ENCODE peak calls at places on chromosomes 6 and 20, in seven cellular contexts. Z, W, K, A, Y, L and O are unnamed samples.

GRCh38 chr20:11902264-11902663 is 15.4 kb upstream of the BTBD3 start:
- DNase-seq in Z (no peak), W (peak; percentile 53), K (no peak), A (no peak), Y (no peak), L (no peak), O (no peak)

GRCh38 chr6:149480502-149481280 is 4.1 kb downstream of the ZC3H12D start:
- DNase-seq in Z (no peak), W (no peak), K (no peak), A (peak; percentile 29), Y (no peak), L (no peak), O (peak; percentile 33)

GRCh38 chr20:51800132-51800721 is 2.1 kb downstream of the SALL4 start:
- DNase-seq in Z (peak; percentile 38), W (peak; percentile 38), K (peak; percentile 62), A (peak; percentile 11), Y (no peak), L (peak; percentile 44), O (peak; percentile 8)

GRCh38 chr6:120302041-120302440 is 952.5 kb upstream of the MAN1A1 start:
- DNase-seq in Z (no peak), W (no peak), K (no peak), A (no peak), Y (no peak), L (no peak), O (no peak)

GRCh38 chr6:125075741-125076481 is 77.7 kb upstream of the TPD52L1 start:
- DNase-seq in Z (no peak), W (no peak), K (no peak), A (no peak), Y (no peak), L (no peak), O (no peak)

GRCh38 chr6:136477548-136477947 is 72.7 kb downstream of the MAP7 start:
- DNase-seq in Z (no peak), W (no peak), K (no peak), A (no peak), Y (no peak), L (no peak), O (no peak)

GRCh38 chr6:166364480-166364879 is 18.3 kb downstream of the MPC1 start:
- DNase-seq in Z (no peak), W (no peak), K (no peak), A (no peak), Y (peak; percentile 71), L (no peak), O (no peak)

GRCh38 chr20:663315-664090 is 10.5 kb upstream of the SRXN1 start:
- DNase-seq in Z (no peak), W (peak; percentile 47), K (no peak), A (no peak), Y (no peak), L (no peak), O (no peak)

GRCh38 chr6:126919947-126920346 is 198.5 kb upstream of the RSPO3 start:
- DNase-seq in Z (no peak), W (peak; percentile 98), K (no peak), A (no peak), Y (no peak), L (no peak), O (no peak)

GRCh38 chr20:13105071-13105470 is 96.3 kb downstream of the SPTLC3 start:
- DNase-seq in Z (no peak), W (no peak), K (no peak), A (no peak), Y (no peak), L (no peak), O (no peak)

GRCh38 chr6:24720131-24720603 is 1.2 kb upstream of the C6orf62 start:
- DNase-seq in Z (peak; percentile 64), W (peak; percentile 81), K (peak; percentile 64), A (peak; percentile 53), Y (peak; percentile 78), L (peak; percentile 75), O (peak; percentile 82)

GRCh38 chr20:49610701-49611538 is 43.0 kb upstream of the PTGIS start:
- DNase-seq in Z (peak; percentile 75), W (peak; percentile 81), K (peak; percentile 92), A (peak; percentile 52), Y (peak; percentile 83), L (peak; percentile 81), O (peak; percentile 59)

GRCh38 chr6:38024908-38025307 is 205.4 kb downstream of the ZFAND3 start:
- DNase-seq in Z (no peak), W (no peak), K (no peak), A (no peak), Y (no peak), L (no peak), O (no peak)

GRCh38 chr6:167305796-167306195 is 14.7 kb downstream of the UNC93A start:
- DNase-seq in Z (no peak), W (no peak), K (no peak), A (no peak), Y (no peak), L (no peak), O (no peak)

GRCh38 chr20:62014889-62015375 is 50.7 kb downstream of the TAF4 start:
- DNase-seq in Z (no peak), W (no peak), K (no peak), A (no peak), Y (no peak), L (no peak), O (no peak)

GRCh38 chr6:89977808-89978748 is 83.8 kb downstream of the GJA10 start:
- DNase-seq in Z (no peak), W (peak; percentile 48), K (no peak), A (no peak), Y (no peak), L (peak; percentile 63), O (no peak)

GRCh38 chr6:40937491-40937890 is 101.5 kb downstream of the UNC5CL start:
- DNase-seq in Z (no peak), W (peak; percentile 26), K (no peak), A (no peak), Y (no peak), L (no peak), O (no peak)

GRCh38 chr6:31901415-31901952 is 402 bp downstream of the ZBTB12 start:
- DNase-seq in Z (peak; percentile 69), W (peak; percentile 82), K (peak; percentile 41), A (peak; percentile 41), Y (peak; percentile 84), L (peak; percentile 75), O (peak; percentile 55)

GRCh38 chr20:21074605-21075336 is 31.4 kb downstream of the LINC00237 start:
- DNase-seq in Z (no peak), W (peak; percentile 16), K (no peak), A (no peak), Y (no peak), L (no peak), O (no peak)

DNA sequence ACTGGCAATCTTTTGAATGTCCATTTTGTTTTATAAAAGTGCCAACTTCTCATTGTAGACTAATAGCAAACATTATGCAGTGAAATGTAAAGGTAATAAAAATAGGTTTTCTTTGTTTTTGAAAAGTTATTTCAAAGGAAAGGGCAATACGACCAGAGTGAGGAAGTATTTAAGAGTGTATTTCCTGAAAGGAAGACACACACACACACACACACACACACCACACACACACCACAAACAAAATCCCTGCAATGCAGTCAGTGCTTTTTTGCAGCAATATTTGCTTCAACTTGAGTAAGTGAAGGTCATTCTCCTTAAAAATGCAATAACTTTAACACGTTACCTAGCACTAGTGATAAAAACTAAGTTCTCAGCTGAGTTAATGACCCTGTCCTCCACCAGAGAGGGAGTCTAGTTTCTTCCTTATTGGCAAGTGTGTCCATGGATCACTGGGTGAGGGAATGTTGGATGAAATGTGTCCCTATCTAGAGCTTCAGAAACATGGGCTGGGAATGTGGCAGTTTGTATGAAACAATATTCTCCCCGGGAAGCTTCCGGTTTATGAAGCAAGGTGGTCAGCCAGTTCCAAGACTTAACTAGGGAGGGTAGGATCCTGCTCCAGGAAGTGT is 4.8 kb downstream of the PPP1R3G start:
- DNase-seq in Z (no peak), W (no peak), K (no peak), A (no peak), Y (no peak), L (no peak), O (no peak)
- H3K27ac ChIP-seq in Z (peak overlapping the region; percentile 32), W (no peak overlapping the region), K (no peak overlapping the region), A (no peak overlapping the region), Y (no peak overlapping the region), L (no peak overlapping the region), O (no peak overlapping the region)

GRCh38 chr6:44076016-44076365 is 51.3 kb downstream of the MRPL14 start:
- DNase-seq in Z (no peak), W (no peak), K (no peak), A (no peak), Y (no peak), L (no peak), O (no peak)

GRCh38 chr6:44075137-44076015 is 51.9 kb downstream of the MRPL14 start:
- DNase-seq in Z (no peak), W (no peak), K (no peak), A (no peak), Y (no peak), L (no peak), O (no peak)

GRCh38 chr6:44072959-44073611 is 54.2 kb downstream of the MRPL14 start:
- DNase-seq in Z (peak; percentile 90), W (peak; percentile 92), K (peak; percentile 68), A (peak; percentile 46), Y (peak; percentile 90), L (peak; percentile 93), O (peak; percentile 72)

GRCh38 chr6:44073612-44074382 is 53.5 kb downstream of the MRPL14 start:
- DNase-seq in Z (peak; percentile 42), W (peak; percentile 65), K (no peak), A (no peak), Y (no peak), L (no peak), O (no peak)

GRCh38 chr6:44074383-44075136 is 52.7 kb downstream of the MRPL14 start:
- DNase-seq in Z (peak; percentile 84), W (peak; percentile 91), K (peak; percentile 75), A (peak; percentile 27), Y (peak; percentile 86), L (peak; percentile 86), O (peak; percentile 56)
- H3K4me1 ChIP-seq in Z (peaks cover 60% of the 10 kb centered on the region), W (peaks cover 37% of the 10 kb centered on the region), K (peaks cover 35% of the 10 kb centered on the region), A (peaks cover 19% of the 10 kb centered on the region), Y (no peaks in the 10 kb centered on the region), L (peaks cover 39% of the 10 kb centered on the region), O (peaks cover 17% of the 10 kb centered on the region)

DNA sequence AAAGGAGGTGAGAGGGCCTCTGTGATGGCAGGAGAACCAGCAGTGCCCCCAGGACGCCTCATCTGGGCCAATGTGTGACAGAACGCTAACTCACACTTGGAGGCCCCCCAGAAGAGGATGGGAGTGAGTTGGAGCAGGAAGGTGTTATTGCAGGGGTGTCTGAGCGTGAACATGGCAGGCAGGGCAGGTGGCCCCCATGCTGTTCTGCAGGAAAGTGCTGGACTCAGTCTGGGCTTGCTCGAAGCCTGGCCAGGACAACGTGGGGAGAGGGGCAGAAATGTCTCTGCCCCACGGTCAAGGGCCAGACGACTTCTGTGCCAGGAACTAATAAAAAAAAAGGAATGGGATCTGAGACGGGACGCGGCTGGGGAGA is 931 bp upstream of the EBF4 start:
- DNase-seq in Z (no peak), W (no peak), K (no peak), A (no peak), Y (no peak), L (no peak), O (no peak)
- H3K27me3 ChIP-seq in Z (peaks cover 51% of the 10 kb centered on the region), W (peaks cover 36% of the 10 kb centered on the region), K (no peaks in the 10 kb centered on the region), A (peaks cover 5% of the 10 kb centered on the region), Y (no peaks in the 10 kb centered on the region), L (peaks cover 6% of the 10 kb centered on the region), O (peaks cover 18% of the 10 kb centered on the region)

GRCh38 chr20:41524980-41525613 is 93.1 kb downstream of the CHD6 start:
- DNase-seq in Z (peak; percentile 83), W (peak; percentile 75), K (peak; percentile 80), A (no peak), Y (peak; percentile 70), L (peak; percentile 86), O (no peak)
- H3K27ac ChIP-seq in Z (peak overlapping the region; percentile 32), W (no peak overlapping the region), K (no peak overlapping the region), A (no peak overlapping the region), Y (no peak overlapping the region), L (peak overlapping the region; percentile 50), O (no peak overlapping the region)